ENCODE peak calls at places on chromosomes 7 and 10, in eight cellular contexts. One of them, this sample, is unnamed.

GRCh38 chr10:99788598-99789259 is 6.3 kb downstream of the ABCC2 start:
- DNase-seq in activated naive CD4-positive, alpha-beta T cell treated with Interleukin-2 at 50 U/mL for 16 hours: no peak
- DNase-seq in BJ: peak; percentile 81
- DNase-seq in NCI-H774: no peak
- DNase-seq in ACHN: no peak
- DNase-seq in dermis microvascular lymphatic vessel endothelial cell: no peak
- DNase-seq in stimulated activated CD8-positive, alpha-beta memory T cell treated with anti-CD3 and anti-CD28 coated beads, Interleukin-4, amount 100 ng/mL, for 24 hours: no peak
- DNase-seq in NCI-H187: no peak
- DNase-seq in this sample: peak; percentile 67

GRCh38 chr7:103859699-103860098 is 129.8 kb downstream of the RELN start:
- DNase-seq in activated naive CD4-positive, alpha-beta T cell treated with Interleukin-2 at 50 U/mL for 16 hours: no peak
- DNase-seq in BJ: no peak
- DNase-seq in NCI-H774: no peak
- DNase-seq in ACHN: no peak
- DNase-seq in dermis microvascular lymphatic vessel endothelial cell: no peak
- DNase-seq in stimulated activated CD8-positive, alpha-beta memory T cell treated with anti-CD3 and anti-CD28 coated beads, Interleukin-4, amount 100 ng/mL, for 24 hours: no peak
- DNase-seq in NCI-H187: no peak
- DNase-seq in this sample: no peak

GRCh38 chr7:127447326-127447945 is 54.9 kb upstream of the ZNF800 start:
- DNase-seq in activated naive CD4-positive, alpha-beta T cell treated with Interleukin-2 at 50 U/mL for 16 hours: peak; percentile 51
- DNase-seq in BJ: no peak
- DNase-seq in NCI-H774: no peak
- DNase-seq in ACHN: peak; percentile 84
- DNase-seq in dermis microvascular lymphatic vessel endothelial cell: peak; percentile 11
- DNase-seq in stimulated activated CD8-positive, alpha-beta memory T cell treated with anti-CD3 and anti-CD28 coated beads, Interleukin-4, amount 100 ng/mL, for 24 hours: peak; percentile 19
- DNase-seq in NCI-H187: no peak
- DNase-seq in this sample: peak; percentile 72

GRCh38 chr10:13092446-13093102 is 7.4 kb upstream of the OPTN start:
- DNase-seq in activated naive CD4-positive, alpha-beta T cell treated with Interleukin-2 at 50 U/mL for 16 hours: no peak
- DNase-seq in BJ: no peak
- DNase-seq in NCI-H774: peak; percentile 79
- DNase-seq in ACHN: no peak
- DNase-seq in dermis microvascular lymphatic vessel endothelial cell: no peak
- DNase-seq in stimulated activated CD8-positive, alpha-beta memory T cell treated with anti-CD3 and anti-CD28 coated beads, Interleukin-4, amount 100 ng/mL, for 24 hours: no peak
- DNase-seq in NCI-H187: no peak
- DNase-seq in this sample: no peak

GRCh38 chr7:52273685-52274610 is 761.5 kb upstream of the POM121L12 start:
- DNase-seq in activated naive CD4-positive, alpha-beta T cell treated with Interleukin-2 at 50 U/mL for 16 hours: no peak
- DNase-seq in BJ: no peak
- DNase-seq in NCI-H774: no peak
- DNase-seq in ACHN: no peak
- DNase-seq in dermis microvascular lymphatic vessel endothelial cell: no peak
- DNase-seq in stimulated activated CD8-positive, alpha-beta memory T cell treated with anti-CD3 and anti-CD28 coated beads, Interleukin-4, amount 100 ng/mL, for 24 hours: no peak
- DNase-seq in NCI-H187: no peak
- DNase-seq in this sample: no peak

GRCh38 chr10:96675846-96676245 is 44.5 kb downstream of the PIK3AP1 start:
- DNase-seq in activated naive CD4-positive, alpha-beta T cell treated with Interleukin-2 at 50 U/mL for 16 hours: no peak
- DNase-seq in BJ: no peak
- DNase-seq in NCI-H774: no peak
- DNase-seq in ACHN: no peak
- DNase-seq in dermis microvascular lymphatic vessel endothelial cell: no peak
- DNase-seq in stimulated activated CD8-positive, alpha-beta memory T cell treated with anti-CD3 and anti-CD28 coated beads, Interleukin-4, amount 100 ng/mL, for 24 hours: no peak
- DNase-seq in NCI-H187: no peak
- DNase-seq in this sample: no peak

GRCh38 chr10:93445097-93445960 is 36.8 kb downstream of the MYOF start:
- DNase-seq in activated naive CD4-positive, alpha-beta T cell treated with Interleukin-2 at 50 U/mL for 16 hours: no peak
- DNase-seq in BJ: peak; percentile 97
- DNase-seq in NCI-H774: peak; percentile 81
- DNase-seq in ACHN: peak; percentile 97
- DNase-seq in dermis microvascular lymphatic vessel endothelial cell: peak; percentile 89
- DNase-seq in stimulated activated CD8-positive, alpha-beta memory T cell treated with anti-CD3 and anti-CD28 coated beads, Interleukin-4, amount 100 ng/mL, for 24 hours: no peak
- DNase-seq in NCI-H187: peak; percentile 41
- DNase-seq in this sample: peak; percentile 78

GRCh38 chr10:78335691-78336401 is 302.2 kb downstream of the RPS24 start:
- DNase-seq in activated naive CD4-positive, alpha-beta T cell treated with Interleukin-2 at 50 U/mL for 16 hours: no peak
- DNase-seq in BJ: peak; percentile 16
- DNase-seq in NCI-H774: peak; percentile 80
- DNase-seq in ACHN: no peak
- DNase-seq in dermis microvascular lymphatic vessel endothelial cell: no peak
- DNase-seq in stimulated activated CD8-positive, alpha-beta memory T cell treated with anti-CD3 and anti-CD28 coated beads, Interleukin-4, amount 100 ng/mL, for 24 hours: no peak
- DNase-seq in NCI-H187: no peak
- DNase-seq in this sample: peak; percentile 52

GRCh38 chr7:128098629-128099028 is 67.4 kb upstream of the LRRC4 start:
- DNase-seq in activated naive CD4-positive, alpha-beta T cell treated with Interleukin-2 at 50 U/mL for 16 hours: no peak
- DNase-seq in BJ: no peak
- DNase-seq in NCI-H774: no peak
- DNase-seq in ACHN: no peak
- DNase-seq in dermis microvascular lymphatic vessel endothelial cell: no peak
- DNase-seq in stimulated activated CD8-positive, alpha-beta memory T cell treated with anti-CD3 and anti-CD28 coated beads, Interleukin-4, amount 100 ng/mL, for 24 hours: no peak
- DNase-seq in NCI-H187: no peak
- DNase-seq in this sample: peak; percentile 18

GRCh38 chr7:101736077-101736476 is 81.3 kb upstream of the CUX1 start:
- DNase-seq in activated naive CD4-positive, alpha-beta T cell treated with Interleukin-2 at 50 U/mL for 16 hours: no peak
- DNase-seq in BJ: no peak
- DNase-seq in NCI-H774: no peak
- DNase-seq in ACHN: no peak
- DNase-seq in dermis microvascular lymphatic vessel endothelial cell: no peak
- DNase-seq in stimulated activated CD8-positive, alpha-beta memory T cell treated with anti-CD3 and anti-CD28 coated beads, Interleukin-4, amount 100 ng/mL, for 24 hours: no peak
- DNase-seq in NCI-H187: no peak
- DNase-seq in this sample: no peak

GRCh38 chr10:30188567-30189253 is 129.3 kb upstream of the JCAD start:
- DNase-seq in activated naive CD4-positive, alpha-beta T cell treated with Interleukin-2 at 50 U/mL for 16 hours: no peak
- DNase-seq in BJ: no peak
- DNase-seq in NCI-H774: no peak
- DNase-seq in ACHN: no peak
- DNase-seq in dermis microvascular lymphatic vessel endothelial cell: no peak
- DNase-seq in stimulated activated CD8-positive, alpha-beta memory T cell treated with anti-CD3 and anti-CD28 coated beads, Interleukin-4, amount 100 ng/mL, for 24 hours: no peak
- DNase-seq in NCI-H187: no peak
- DNase-seq in this sample: no peak

GRCh38 chr10:60089095-60089494 is 182.7 kb upstream of the CCDC6 start:
- DNase-seq in activated naive CD4-positive, alpha-beta T cell treated with Interleukin-2 at 50 U/mL for 16 hours: no peak
- DNase-seq in BJ: no peak
- DNase-seq in NCI-H774: no peak
- DNase-seq in ACHN: peak; percentile 73
- DNase-seq in dermis microvascular lymphatic vessel endothelial cell: no peak
- DNase-seq in stimulated activated CD8-positive, alpha-beta memory T cell treated with anti-CD3 and anti-CD28 coated beads, Interleukin-4, amount 100 ng/mL, for 24 hours: no peak
- DNase-seq in NCI-H187: no peak
- DNase-seq in this sample: peak; percentile 22

GRCh38 chr7:68434857-68435256 is 1163.4 kb upstream of the AUTS2 start:
- DNase-seq in activated naive CD4-positive, alpha-beta T cell treated with Interleukin-2 at 50 U/mL for 16 hours: no peak
- DNase-seq in BJ: no peak
- DNase-seq in NCI-H774: no peak
- DNase-seq in ACHN: no peak
- DNase-seq in dermis microvascular lymphatic vessel endothelial cell: no peak
- DNase-seq in stimulated activated CD8-positive, alpha-beta memory T cell treated with anti-CD3 and anti-CD28 coated beads, Interleukin-4, amount 100 ng/mL, for 24 hours: no peak
- DNase-seq in NCI-H187: no peak
- DNase-seq in this sample: no peak

GRCh38 chr7:27605689-27606269 is 56.9 kb downstream of the HIBADH start:
- DNase-seq in activated naive CD4-positive, alpha-beta T cell treated with Interleukin-2 at 50 U/mL for 16 hours: no peak
- DNase-seq in BJ: no peak
- DNase-seq in NCI-H774: no peak
- DNase-seq in ACHN: peak; percentile 65
- DNase-seq in dermis microvascular lymphatic vessel endothelial cell: no peak
- DNase-seq in stimulated activated CD8-positive, alpha-beta memory T cell treated with anti-CD3 and anti-CD28 coated beads, Interleukin-4, amount 100 ng/mL, for 24 hours: no peak
- DNase-seq in NCI-H187: no peak
- DNase-seq in this sample: peak; percentile 68

This sample was measured in HT1080.